ENCODE peak calls at places on chromosomes 5 and 9, in seven cellular contexts. Y, A, O, B, S, J and K are unnamed samples.

GRCh38 chr5:61053937-61054336 is 108.3 kb downstream of the SMIM15 start:
- DNase-seq in O (no peak), B (no peak), S (no peak), A (no peak), Y (no peak), J (no peak), K (no peak)

GRCh38 chr9:38160613-38161215 is 91.7 kb upstream of the SHB start:
- DNase-seq in J (peak), A (peak), B (peak), Y (peak), O (peak), S (peak), K (peak)

GRCh38 chr9:16062542-16063240 is 509.8 kb downstream of the CCDC171 start:
- DNase-seq in B (no peak), O (peak), S (no peak), A (no peak), Y (no peak), J (peak), K (no peak)

GRCh38 chr5:10702040-10702629 is 58.9 kb downstream of the DAP start:
- DNase-seq in S (no peak), A (no peak), J (peak), B (no peak), Y (peak), O (no peak), K (no peak)

GRCh38 chr5:52799358-52799982 is 11.8 kb downstream of the ITGA1 start:
- DNase-seq in A (peak), B (peak), S (peak), J (peak), Y (no peak), O (no peak), K (peak)

GRCh38 chr5:106092455-106092854 is 1578.3 kb downstream of the EFNA5 start:
- DNase-seq in Y (no peak), B (no peak), O (no peak), A (no peak), S (no peak), J (no peak), K (no peak)

GRCh38 chr5:148397968-148398595 is 14.3 kb downstream of the FBXO38 start:
- DNase-seq in Y (no peak), O (no peak), J (no peak), S (no peak), B (no peak), A (no peak), K (no peak)

GRCh38 chr5:147170603-147171002 is 64.2 kb upstream of the STK32A start:
- DNase-seq in S (no peak), J (no peak), A (no peak), Y (no peak), O (no peak), B (no peak), K (no peak)

GRCh38 chr9:70013598-70014196 is 30.0 kb upstream of the MAMDC2 start:
- DNase-seq in B (no peak), Y (no peak), S (peak), A (peak), O (no peak), J (no peak), K (no peak)

GRCh38 chr5:25554077-25554476 is 909.3 kb upstream of the CDH10 start:
- DNase-seq in Y (no peak), J (no peak), A (no peak), B (no peak), S (no peak), O (no peak), K (no peak)

GRCh38 chr9:101625871-101626270 is 31.1 kb upstream of the PPP3R2 start:
- DNase-seq in O (no peak), A (no peak), B (no peak), Y (no peak), S (no peak), J (no peak), K (no peak)

GRCh38 chr9:35814106-35814840 is 569 bp downstream of the HINT2 start:
- DNase-seq in O (peak), B (peak), A (peak), J (no peak), S (peak), Y (peak), K (peak)

GRCh38 chr5:33153891-33154290 is 286.9 kb upstream of the TARS1 start:
- DNase-seq in A (no peak), Y (no peak), J (no peak), B (no peak), S (no peak), O (no peak), K (no peak)

GRCh38 chr9:28650327-28650726 is 1077.0 kb upstream of the C9orf72 start:
- DNase-seq in S (no peak), Y (no peak), O (no peak), B (no peak), J (no peak), A (no peak), K (no peak)

GRCh38 chr5:66757834-66758396 is 161.7 kb downstream of the MAST4 start:
- DNase-seq in B (no peak), O (no peak), S (no peak), A (no peak), Y (no peak), J (no peak), K (no peak)

GRCh38 chr9:129406278-129407225 is 214.3 kb downstream of the C9orf50 start:
- DNase-seq in Y (peak), B (peak), O (peak), A (no peak), S (peak), J (no peak), K (no peak)

GRCh38 chr5:93584531-93585053 is 1.6 kb downstream of the NR2F1 start:
- DNase-seq in B (no peak), O (no peak), S (no peak), Y (peak), A (no peak), J (no peak), K (no peak)

GRCh38 chr5:90983148-90983547 is 400.0 kb downstream of the ARRDC3 start:
- DNase-seq in J (no peak), B (no peak), S (no peak), Y (no peak), A (no peak), O (peak), K (no peak)

GRCh38 chr5:132662004-132662401 is 4.0 kb downstream of the IL13 start:
- DNase-seq in B (no peak), O (no peak), S (no peak), Y (no peak), J (no peak), A (no peak), K (no peak)

GRCh38 chr5:132663771-132664695 is 6.1 kb downstream of the IL13 start:
- DNase-seq in J (no peak), S (no peak), Y (no peak), A (no peak), B (no peak), O (no peak), K (no peak)

GRCh38 chr5:132661231-132662003 is 3.4 kb downstream of the IL13 start:
- DNase-seq in S (no peak), J (no peak), Y (no peak), O (no peak), A (no peak), B (no peak), K (no peak)

GRCh38 chr5:132664696-132665209 is 6.8 kb downstream of the IL13 start:
- DNase-seq in O (no peak), Y (no peak), B (no peak), J (no peak), S (no peak), A (no peak), K (no peak)

GRCh38 chr5:132662925-132663770 is 5.2 kb downstream of the IL13 start:
- DNase-seq in B (no peak), J (no peak), Y (no peak), S (no peak), O (no peak), A (no peak), K (no peak)
- TF ChIP-seq POLR2A in B (no peak), J (no peak), Y (no peak), S (no peak), O (no peak), A (no peak), K (no peak)

DNA sequence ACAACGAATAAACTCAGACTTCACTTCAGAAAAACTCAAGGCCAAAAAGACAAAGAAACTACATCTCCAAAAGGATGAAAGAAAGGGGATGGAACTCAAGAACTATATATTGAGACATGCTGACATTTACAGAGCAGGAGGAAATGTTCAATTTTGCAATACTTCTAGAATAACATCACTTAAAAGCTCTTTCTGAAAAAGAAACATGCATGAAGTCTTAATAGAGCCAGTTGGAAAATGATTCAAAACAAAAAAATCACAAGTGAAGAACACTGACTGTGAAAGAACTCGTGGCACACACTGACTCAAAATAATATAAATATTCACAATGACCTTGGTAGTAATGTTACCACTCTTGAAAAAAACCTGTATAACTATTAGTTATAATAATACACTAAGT is 267.8 kb upstream of the NREP start:
- DNase-seq in Y (no peak), A (no peak), J (no peak), B (no peak), O (no peak), S (no peak), K (no peak)
- TF ChIP-seq POLR2A in Y (no peak), A (no peak), J (no peak), B (no peak), O (no peak), S (no peak), K (no peak)

DNA sequence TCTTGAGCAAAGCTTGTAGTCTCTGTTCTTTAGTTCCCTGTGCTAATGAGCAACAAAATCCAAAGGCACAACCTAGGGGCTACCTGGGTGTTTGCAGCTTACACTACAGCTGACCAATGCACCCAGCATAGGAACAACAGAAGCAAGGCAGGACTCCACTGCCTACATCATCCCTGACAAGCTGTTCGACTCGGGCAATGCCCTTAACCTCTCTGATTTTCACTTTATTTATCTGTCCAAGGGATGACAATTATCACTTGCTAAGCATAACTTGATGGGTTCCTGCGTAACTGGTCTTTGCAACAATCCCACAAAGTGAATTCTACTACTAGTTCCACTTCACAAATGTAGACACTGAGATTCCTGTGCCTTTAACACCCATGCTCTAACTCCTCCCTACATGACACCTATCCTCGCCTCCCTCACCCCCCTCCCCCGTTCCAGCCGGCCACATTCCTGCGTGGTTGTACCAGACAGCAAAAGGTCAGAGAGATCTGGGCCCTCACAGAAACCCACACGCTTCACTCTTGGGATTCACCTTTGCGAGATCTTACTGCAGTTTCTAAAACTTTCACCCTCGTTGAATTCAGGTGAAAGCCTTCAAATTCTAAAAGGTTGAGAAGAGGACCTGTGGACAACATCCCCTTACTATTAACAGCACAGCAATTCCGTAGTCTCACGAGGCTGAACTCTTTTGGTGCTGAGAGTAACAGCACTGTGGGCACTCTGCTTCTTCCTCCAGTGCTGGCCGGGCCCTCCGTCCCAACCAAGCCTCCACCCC is 995 bp downstream of the IPPK start:
- DNase-seq in S (no peak), A (no peak), B (peak), Y (peak), O (peak), J (peak), K (peak)
- TF ChIP-seq POLR2A in S (no peak), A (no peak), B (peak), Y (no peak), O (no peak), J (no peak), K (no peak)

GRCh38 chr5:95822408-95823240 is at the start of gene GLRX:
- DNase-seq in Y (peak), B (peak), J (peak), S (peak), A (peak), O (peak), K (peak)

GRCh38 chr5:95823738-95824609 is 1.4 kb upstream of the GLRX start:
- DNase-seq in J (peak), S (peak), B (peak), O (peak), Y (peak), A (peak), K (peak)

GRCh38 chr5:95824747-95825146 is 2.2 kb upstream of the GLRX start:
- DNase-seq in A (no peak), J (no peak), B (no peak), Y (no peak), O (no peak), S (no peak), K (no peak)

GRCh38 chr5:95823241-95823737 is 763 bp upstream of the GLRX start:
- DNase-seq in J (no peak), O (no peak), B (no peak), S (no peak), Y (no peak), A (no peak), K (no peak)

GRCh38 chr5:95826949-95827595 is 4.5 kb upstream of the GLRX start:
- DNase-seq in S (no peak), A (no peak), Y (no peak), O (no peak), B (no peak), J (no peak), K (no peak)
- TF ChIP-seq POLR2A in S (no peak), A (no peak), Y (no peak), O (no peak), B (no peak), J (no peak), K (no peak)

GRCh38 chr5:78669331-78669730 is 20.8 kb upstream of the LHFPL2 start:
- DNase-seq in S (no peak), J (no peak), B (no peak), A (no peak), Y (no peak), O (no peak), K (no peak)

GRCh38 chr5:78667461-78668103 is 19.0 kb upstream of the LHFPL2 start:
- DNase-seq in O (no peak), Y (no peak), B (no peak), A (no peak), S (no peak), J (no peak), K (no peak)

GRCh38 chr5:78672154-78672553 is 23.6 kb upstream of the LHFPL2 start:
- DNase-seq in S (no peak), B (no peak), A (no peak), Y (no peak), J (no peak), O (no peak), K (no peak)

GRCh38 chr5:78671609-78672008 is 23.0 kb upstream of the LHFPL2 start:
- DNase-seq in J (no peak), S (peak), Y (peak), O (no peak), A (no peak), B (no peak), K (peak)

GRCh38 chr5:78670870-78671269 is 22.3 kb upstream of the LHFPL2 start:
- DNase-seq in O (no peak), B (no peak), S (no peak), J (no peak), A (no peak), Y (no peak), K (no peak)
- TF ChIP-seq POLR2A in O (no peak), B (no peak), S (no peak), J (no peak), A (no peak), Y (no peak), K (no peak)

GRCh38 chr5:54519083-54519541 is 1.6 kb downstream of the SNX18 start:
- DNase-seq in S (no peak), O (no peak), A (peak), B (peak), J (no peak), Y (peak), K (no peak)

GRCh38 chr5:54516051-54516645 is 1.4 kb upstream of the SNX18 start:
- DNase-seq in A (no peak), O (no peak), B (no peak), Y (no peak), S (no peak), J (no peak), K (no peak)

GRCh38 chr5:54517174-54517511 is 416 bp upstream of the SNX18 start:
- DNase-seq in B (no peak), S (no peak), A (no peak), Y (no peak), J (no peak), O (peak), K (no peak)

GRCh38 chr5:54518146-54519082 is 855 bp downstream of the SNX18 start:
- DNase-seq in Y (peak), O (peak), S (peak), A (peak), J (no peak), B (peak), K (no peak)

GRCh38 chr5:54517512-54518145 is at the start of gene SNX18:
- DNase-seq in J (peak), A (peak), S (peak), Y (peak), O (peak), B (peak), K (peak)
- TF ChIP-seq POLR2A in J (peak), A (no peak), S (peak), Y (peak), O (peak), B (peak), K (no peak)

DNA sequence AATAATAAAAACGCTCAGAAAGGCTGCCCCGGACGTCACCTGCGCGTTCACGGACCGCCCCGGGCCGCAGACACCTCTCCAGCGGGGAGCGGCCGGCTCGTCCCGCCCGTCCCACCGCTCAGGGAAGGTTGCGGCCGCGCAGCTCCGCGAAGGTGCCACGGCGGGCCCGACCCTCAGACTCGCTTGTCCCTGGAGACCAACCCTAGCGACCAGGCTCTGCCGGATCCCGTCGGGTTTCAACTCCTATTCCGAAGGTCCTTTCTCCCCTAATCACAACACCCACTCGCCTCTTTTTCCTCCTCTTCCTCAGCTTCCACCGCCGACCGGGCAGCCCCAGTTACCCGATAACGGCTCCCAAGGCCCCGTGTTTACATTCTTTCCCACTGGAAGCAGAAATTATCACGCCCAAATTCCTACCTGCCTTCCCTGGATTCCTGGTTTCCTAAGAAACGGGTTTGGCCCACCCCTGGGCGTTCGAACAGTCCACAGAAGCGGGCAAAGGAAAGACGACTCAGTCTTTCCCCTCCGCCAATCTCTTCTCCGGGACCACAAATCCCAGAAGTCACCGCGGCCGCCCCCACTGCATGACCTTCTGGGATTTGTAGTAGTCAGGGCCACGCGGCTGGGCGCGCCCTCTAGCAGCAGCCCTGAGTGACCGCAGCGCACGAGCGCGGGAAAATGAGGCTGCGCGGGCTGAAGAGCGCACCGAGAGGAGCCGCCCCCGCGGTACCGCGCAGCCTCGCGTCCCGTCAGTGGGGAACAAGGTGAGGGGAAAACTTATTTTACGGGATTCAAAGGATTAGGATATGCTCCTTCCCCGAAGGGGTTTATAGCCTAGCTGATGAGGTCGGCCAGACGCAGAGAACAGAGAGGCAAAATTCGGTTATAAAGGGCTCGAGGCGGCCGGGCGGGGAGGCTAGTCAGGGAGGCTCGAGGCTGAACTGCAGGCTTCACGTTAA is at the start of gene TTC33:
- DNase-seq in S (peak), Y (peak), A (peak), B (peak), J (peak), O (peak), K (peak)
- TF ChIP-seq POLR2A in S (peak), Y (peak), A (peak), B (peak), J (no peak), O (no peak), K (no peak)

GRCh38 chr9:136664000-136664798 is 1.5 kb downstream of the EGFL7 start:
- DNase-seq in B (no peak), O (no peak), Y (no peak), S (no peak), J (no peak), A (no peak), K (no peak)

GRCh38 chr9:136664799-136665082 is 2.0 kb downstream of the EGFL7 start:
- DNase-seq in S (no peak), B (no peak), J (no peak), A (no peak), Y (no peak), O (no peak), K (no peak)

GRCh38 chr9:136665704-136666363 is 3.1 kb downstream of the EGFL7 start:
- DNase-seq in A (no peak), O (peak), J (peak), B (no peak), S (no peak), Y (no peak), K (no peak)

GRCh38 chr9:136666364-136667216 is 3.9 kb downstream of the EGFL7 start:
- DNase-seq in Y (no peak), J (peak), A (no peak), B (no peak), S (no peak), O (no peak), K (no peak)

GRCh38 chr9:136665111-136665703 is 2.5 kb downstream of the EGFL7 start:
- DNase-seq in B (no peak), S (no peak), Y (no peak), O (peak), A (no peak), J (no peak), K (no peak)
- TF ChIP-seq POLR2A in B (no peak), S (no peak), Y (no peak), O (no peak), A (no peak), J (no peak), K (no peak)

GRCh38 chr5:134411546-134412266 is at the start of gene CDKN2AIPNL:
- DNase-seq in B (peak), O (peak), S (peak), Y (peak), A (peak), J (peak), K (peak)
- TF ChIP-seq POLR2A in B (peak), O (peak), S (peak), Y (peak), A (peak), J (peak), K (no peak)

DNA sequence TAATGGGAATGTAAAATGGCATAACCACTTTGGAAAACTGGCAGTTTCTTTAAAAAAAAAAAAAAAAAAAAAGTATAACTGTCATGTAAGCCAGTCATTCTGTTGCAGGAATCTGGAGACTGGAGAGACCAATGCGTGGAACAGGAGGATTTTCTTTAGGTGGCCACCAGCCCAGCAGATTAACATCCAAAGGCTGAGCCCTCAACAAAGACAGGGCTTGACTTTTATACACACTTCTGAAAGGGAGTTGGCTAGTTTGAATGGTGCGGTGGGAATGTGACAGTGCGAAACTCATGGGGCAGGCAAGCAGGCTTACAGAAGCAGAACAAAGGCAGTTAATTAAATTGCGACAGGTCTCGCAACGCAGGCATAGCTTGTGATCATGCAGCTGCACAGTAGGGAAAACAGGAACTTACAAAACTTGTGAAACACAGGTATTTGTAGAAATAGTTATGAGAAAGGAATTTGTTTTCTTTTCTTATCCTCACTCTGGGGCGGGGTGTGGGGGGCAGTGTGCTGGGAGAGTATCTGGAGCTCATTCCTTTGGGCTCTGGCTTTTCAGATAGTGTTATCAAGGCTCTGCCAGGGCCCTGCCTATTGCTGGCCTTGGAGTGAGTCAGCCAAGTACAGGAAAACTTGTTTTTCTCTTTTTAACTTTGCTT is 12.0 kb downstream of the UIMC1 start:
- DNase-seq in B (peak), J (no peak), Y (peak), S (no peak), O (no peak), A (no peak), K (peak)
- TF ChIP-seq POLR2A in B (no peak), J (no peak), Y (no peak), S (no peak), O (no peak), A (no peak), K (no peak)